ENCODE peak calls at places on chromosomes 3 and 15, in four cellular contexts. L is foreskin fibroblast, M is body of pancreas, U is endodermal cell. N is an unnamed sample.

GRCh38 chr3:149120051-149120972 is 9.1 kb upstream of the HPS3 start:
- DNase-seq in M (no peak), U (no peak), L (peak), N (peak)

GRCh38 chr3:193593666-193594025 is 638 bp downstream of the OPA1 start:
- DNase-seq in L (peak), M (no peak), U (no peak), N (no peak)

GRCh38 chr3:150168694-150169093 is 198.0 kb upstream of the PFN2 start:
- DNase-seq in L (peak), M (peak), U (no peak), N (no peak)

GRCh38 chr15:41284425-41285177 is 47.8 kb downstream of the OIP5 start:
- DNase-seq in M (peak), U (no peak), L (peak), N (no peak)

GRCh38 chr3:119184808-119185690 is 11.7 kb downstream of the UPK1B start:
- DNase-seq in U (no peak), L (peak), M (no peak), N (peak)

GRCh38 chr3:186270711-186271110 is 91.3 kb downstream of the DGKG start:
- DNase-seq in U (no peak), L (no peak), M (no peak), N (no peak)

GRCh38 chr15:82414536-82415191 is 15.0 kb upstream of the GOLGA6L9 start:
- DNase-seq in L (peak), U (no peak), M (peak), N (no peak)

GRCh38 chr3:123667784-123668183 is 82.9 kb upstream of the HACD2 start:
- DNase-seq in M (no peak), U (no peak), L (no peak), N (no peak)

GRCh38 chr15:51727141-51727897 is 10.1 kb downstream of the LYSMD2 start:
- DNase-seq in M (no peak), L (peak), U (no peak), N (no peak)

GRCh38 chr3:32334675-32335074 is 57.0 kb upstream of the CMTM7 start:
- DNase-seq in M (no peak), U (peak), L (no peak), N (no peak)

GRCh38 chr15:65512807-65513416 is 4.6 kb downstream of the DPP8 start:
- DNase-seq in U (no peak), M (peak), L (peak), N (no peak)

GRCh38 chr3:196740476-196741400 is 1.1 kb downstream of the PAK2 start:
- DNase-seq in L (peak), M (peak), U (no peak), N (no peak)

GRCh38 chr3:7546219-7546618 is 685.3 kb downstream of the GRM7 start:
- DNase-seq in M (peak), L (no peak), U (no peak), N (peak)

GRCh38 chr15:42138411-42138810 is 18.0 kb downstream of the PLA2G4F start:
- DNase-seq in M (no peak), L (no peak), U (peak), N (peak)

DNA sequence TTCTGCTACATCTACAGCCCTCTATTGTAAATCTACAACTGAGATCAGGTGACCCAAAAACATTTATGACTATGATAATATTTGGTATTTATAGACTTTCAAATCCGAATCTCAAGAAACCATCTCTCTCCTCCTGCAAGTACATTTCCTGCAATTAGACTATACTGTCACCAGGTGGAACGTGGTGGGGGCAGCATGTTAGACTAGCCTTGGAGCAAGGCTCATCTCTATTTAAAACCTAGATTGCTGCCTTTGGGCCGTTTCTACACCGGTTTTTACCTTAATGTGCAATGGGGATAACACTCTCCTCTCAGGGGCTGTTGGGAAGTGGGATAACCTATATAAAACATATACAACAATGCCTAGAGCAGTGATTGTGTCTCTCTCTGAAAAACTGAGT is 3.8 kb upstream of the KATNBL1 start:
- DNase-seq in L (no peak), U (no peak), M (no peak), N (no peak)
- TF ChIP-seq CTCF in L (no peak), U (peak), M (no peak), N (no peak)

GRCh38 chr3:75906555-75907112 is 121.3 kb upstream of the ZNF717 start:
- DNase-seq in M (peak), L (peak), U (peak), N (no peak)
- TF ChIP-seq CTCF in M (no peak), L (no peak), U (peak), N (no peak)

GRCh38 chr3:12138044-12138443 is 20.7 kb downstream of the TIMP4 start:
- DNase-seq in U (peak), M (no peak), L (peak), N (peak)
- TF ChIP-seq CTCF in U (peak), M (peak), L (peak), N (peak)

GRCh38 chr15:29613951-29614382 is 208.3 kb downstream of the TJP1 start:
- DNase-seq in M (peak), L (no peak), U (peak), N (peak)
- TF ChIP-seq CTCF in M (peak), L (no peak), U (peak), N (peak)

DNA sequence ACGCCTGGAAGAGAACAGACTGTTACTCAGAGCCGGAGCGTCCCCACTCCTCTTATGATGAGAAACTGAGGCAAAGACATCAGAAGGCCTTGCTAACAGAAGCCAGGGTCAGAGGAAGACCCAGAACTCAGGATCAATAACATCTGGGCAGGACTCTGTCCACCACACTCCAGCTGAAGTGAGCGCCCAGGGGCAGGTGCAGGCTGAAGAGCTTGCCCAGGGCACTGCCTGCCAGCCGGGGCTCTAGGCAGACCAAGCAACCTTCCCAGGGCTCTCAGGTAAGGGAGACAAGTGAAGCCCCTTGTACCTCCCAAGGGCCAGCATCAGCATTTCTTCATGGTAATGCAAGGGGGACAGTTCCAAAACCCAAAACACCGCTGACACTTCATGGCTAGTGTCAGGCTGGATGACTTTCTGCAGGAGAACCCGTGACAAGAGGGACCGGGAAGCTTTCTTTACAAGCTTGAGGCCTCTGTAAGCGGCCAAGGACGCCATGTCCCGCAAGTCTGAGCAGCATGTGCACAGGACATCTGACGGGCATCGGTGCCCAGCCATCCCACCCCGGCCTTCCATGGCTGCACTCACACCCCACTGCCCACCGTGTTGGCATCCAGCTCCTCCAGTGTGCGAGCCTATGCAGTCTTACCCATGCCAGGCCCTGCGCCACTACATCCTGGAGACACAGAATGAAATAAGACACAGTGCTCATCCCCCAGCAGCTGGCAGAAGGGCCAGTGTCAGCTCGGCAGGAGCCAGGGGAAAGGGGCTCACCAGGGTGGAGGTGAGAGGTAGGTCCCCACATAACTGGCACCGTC is 14.1 kb downstream of the XXYLT1 start:
- DNase-seq in L (no peak), M (no peak), U (peak), N (no peak)
- TF ChIP-seq CTCF in L (no peak), M (no peak), U (no peak), N (no peak)

GRCh38 chr3:109363634-109364033 is 26.3 kb upstream of the DPPA4 start:
- DNase-seq in L (no peak), U (no peak), M (no peak), N (no peak)

GRCh38 chr3:109372639-109373038 is 35.3 kb upstream of the DPPA4 start:
- DNase-seq in L (no peak), U (no peak), M (no peak), N (no peak)

GRCh38 chr3:109373933-109374332 is 36.6 kb upstream of the DPPA4 start:
- DNase-seq in L (no peak), M (no peak), U (no peak), N (no peak)

GRCh38 chr3:109364088-109364487 is 26.7 kb upstream of the DPPA4 start:
- DNase-seq in L (no peak), U (no peak), M (no peak), N (no peak)

GRCh38 chr3:109369510-109369909 is 32.2 kb upstream of the DPPA4 start:
- DNase-seq in U (peak), M (no peak), L (no peak), N (peak)
- TF ChIP-seq CTCF in U (peak), M (no peak), L (no peak), N (no peak)

GRCh38 chr3:139541898-139542288 is 2.4 kb upstream of the RBP1 start:
- DNase-seq in L (no peak), U (no peak), M (no peak), N (no peak)
- TF ChIP-seq CTCF in L (no peak), U (peak), M (peak), N (peak)

GRCh38 chr3:141306922-141307321 is 61.4 kb upstream of the ZBTB38 start:
- DNase-seq in U (no peak), L (no peak), M (no peak), N (no peak)

GRCh38 chr3:141307351-141308059 is 60.8 kb upstream of the ZBTB38 start:
- DNase-seq in L (no peak), M (no peak), U (no peak), N (no peak)

GRCh38 chr3:141303481-141304223 is 64.7 kb upstream of the ZBTB38 start:
- DNase-seq in L (peak), U (peak), M (peak), N (peak)

GRCh38 chr3:141306276-141306675 is 62.0 kb upstream of the ZBTB38 start:
- DNase-seq in M (no peak), U (no peak), L (peak), N (no peak)

DNA sequence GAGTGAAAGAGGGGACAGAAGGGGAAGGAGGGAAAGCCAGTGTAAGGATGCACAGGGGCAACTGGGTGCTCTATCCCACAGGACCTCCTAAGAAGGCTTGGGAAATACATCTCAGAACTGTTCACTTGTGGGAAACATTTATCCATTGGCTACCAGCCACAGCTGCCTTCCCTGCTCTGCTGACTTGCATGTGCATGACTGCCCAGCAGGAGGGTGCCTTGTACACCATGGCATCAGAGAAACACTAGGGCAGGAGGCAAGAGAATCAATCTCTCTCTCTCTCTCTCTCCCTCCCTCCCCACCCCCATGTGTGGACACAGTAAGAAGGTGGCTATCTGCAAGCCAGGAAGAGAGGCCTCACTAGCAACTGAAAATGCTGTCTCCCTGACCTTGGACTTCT is 62.9 kb upstream of the ZBTB38 start:
- DNase-seq in U (no peak), L (peak), M (no peak), N (no peak)
- TF ChIP-seq CTCF in U (peak), L (peak), M (no peak), N (no peak)

N was measured in Caco-2.